ENCODE peak calls at places on chromosomes 11 and 22, in four cellular contexts. P is stimulated activated CD8-positive, alpha-beta memory T cell treated with anti-CD3 and anti-CD28 coated beads, Interleukin-15, amount 100 ng/mL, for 24 hours; D is activated T-helper 1 cell treated with anti-CD3 and anti-CD28 coated beads, Interleukin-2, amount 50 U/mL, for 16 hours; W is stimulated activated effector memory CD8-positive, alpha-beta T cell treated with anti-CD3 and anti-CD28 coated beads, Interleukin-12 subunit alpha, Interleukin-12 subunit beta, amount 100 ng/mL, for 72 hours. F is an unnamed sample.

GRCh38 chr11:102312656-102313055 is 4.6 kb upstream of the BIRC3 start:
- DNase-seq in P (no peak), D (no peak), W (no peak), F (no peak)

GRCh38 chr22:39658806-39659463 is 88.4 kb downstream of the CACNA1I start:
- DNase-seq in P (no peak), D (no peak), W (no peak), F (no peak)

GRCh38 chr11:74877132-74877531 is 71.8 kb downstream of the XRRA1 start:
- DNase-seq in P (no peak), D (no peak), W (no peak), F (no peak)

GRCh38 chr11:40292636-40293585 is 1166.5 kb downstream of the LRRC4C start:
- DNase-seq in P (no peak), D (no peak), W (no peak), F (no peak)

GRCh38 chr11:45543808-45544422 is 121.5 kb downstream of the CHST1 start:
- DNase-seq in P (no peak), D (no peak), W (no peak), F (no peak)

GRCh38 chr11:64887234-64887756 is 8.9 kb upstream of the EHD1 start:
- DNase-seq in P (no peak), D (no peak), W (no peak), F (no peak)

GRCh38 chr11:117900144-117900651 is 23.7 kb upstream of the FXYD6 start:
- DNase-seq in P (no peak), D (no peak), W (no peak), F (no peak)

GRCh38 chr22:29195964-29196666 is 9.6 kb upstream of the EMID1 start:
- DNase-seq in P (no peak), D (no peak), W (no peak), F (no peak)

GRCh38 chr11:77411238-77411637 is 62.7 kb downstream of the PAK1 start:
- DNase-seq in P (peak; percentile 4), D (no peak), W (no peak), F (no peak)

GRCh38 chr11:112227002-112227401 is 774 bp downstream of the PTS start:
- DNase-seq in P (no peak), D (no peak), W (no peak), F (no peak)

GRCh38 chr11:122646549-122647340 is 8.8 kb upstream of the UBASH3B start:
- DNase-seq in P (no peak), D (no peak), W (no peak), F (no peak)

GRCh38 chr11:67060111-67060522 is 3.5 kb downstream of the RHOD start:
- DNase-seq in P (no peak), D (no peak), W (no peak), F (no peak)

GRCh38 chr22:46916886-46917625 is 154.6 kb downstream of the TBC1D22A start:
- DNase-seq in P (no peak), D (no peak), W (no peak), F (no peak)

GRCh38 chr11:74288161-74288560 is 23.3 kb downstream of the P4HA3 start:
- DNase-seq in P (no peak), D (no peak), W (no peak), F (no peak)

GRCh38 chr11:196786-197731 is 4.2 kb downstream of the SCGB1C1 start:
- DNase-seq in P (no peak), D (no peak), W (no peak), F (no peak)

GRCh38 chr22:30606455-30607299 is at the start of gene TCN2:
- DNase-seq in P (no peak), D (no peak), W (peak; percentile 55), F (peak; percentile 16)

GRCh38 chr11:16610738-16611388 is 127.6 kb upstream of the C11orf58 start:
- DNase-seq in P (no peak), D (no peak), W (no peak), F (no peak)

GRCh38 chr11:86670179-86670578 is 2.2 kb downstream of the ME3 start:
- DNase-seq in P (no peak), D (no peak), W (no peak), F (no peak)

GRCh38 chr11:129259950-129260349 is 67.8 kb upstream of the ARHGAP32 start:
- DNase-seq in P (no peak), D (no peak), W (no peak), F (no peak)

GRCh38 chr11:64894070-64894811 is 15.8 kb upstream of the EHD1 start:
- DNase-seq in P (peak; percentile 93), D (peak; percentile 83), W (peak; percentile 96), F (peak; percentile 85)

GRCh38 chr22:46734830-46735453 is 3.1 kb downstream of the CERK start:
- DNase-seq in P (no peak), D (peak; percentile 38), W (no peak), F (peak; percentile 60)

GRCh38 chr11:19727246-19727645 is 14.6 kb downstream of the NAV2 start:
- DNase-seq in P (no peak), D (no peak), W (no peak), F (no peak)

GRCh38 chr22:20111045-20111688 is 4.7 kb upstream of the RANBP1 start:
- DNase-seq in P (no peak), D (no peak), W (no peak), F (peak; percentile 37)

GRCh38 chr11:66002648-66003225 is 434 bp downstream of the BANF1 start:
- DNase-seq in P (no peak), D (no peak), W (no peak), F (no peak)

GRCh38 chr11:88310246-88310645 is 27.3 kb downstream of the CTSC start:
- DNase-seq in P (no peak), D (no peak), W (no peak), F (no peak)

GRCh38 chr11:45483361-45483760 is 182.1 kb downstream of the CHST1 start:
- DNase-seq in P (no peak), D (no peak), W (no peak), F (no peak)

GRCh38 chr11:24155792-24156191 is 341.1 kb upstream of the LUZP2 start:
- DNase-seq in P (no peak), D (no peak), W (no peak), F (no peak)